ENCODE peak calls at places on chromosomes 11 and 22, in eight cellular contexts. K is body of pancreas, R is COR-L47, G is 8988T, T is substantia nigra, N is lower lobe of right lung, Q is NCI-H1436, O is HTR-8/SVneo. V is an unnamed sample.

GRCh38 chr11:3161720-3162409 is 3.2 kb downstream of the OSBPL5 start:
- DNase-seq in T (no peak), N (peak; percentile 24), G (peak; percentile 18), Q (no peak), K (no peak), R (no peak), O (no peak), V (no peak)

GRCh38 chr22:44537016-44537936 is 39.2 kb upstream of the RTL6 start:
- DNase-seq in T (no peak), G (no peak), R (no peak), O (no peak), K (no peak), N (no peak), Q (no peak), V (no peak)

GRCh38 chr22:21022507-21022906 is 7.5 kb downstream of the P2RX6 start:
- DNase-seq in T (no peak), N (no peak), O (no peak), G (no peak), R (no peak), Q (no peak), K (no peak), V (no peak)

GRCh38 chr11:20042717-20043392 is 117.4 kb downstream of the DBX1 start:
- DNase-seq in O (no peak), R (no peak), G (no peak), Q (no peak), T (no peak), N (no peak), K (no peak), V (no peak)

GRCh38 chr11:7967097-7967496 is 1.9 kb upstream of the NLRP10 start:
- DNase-seq in T (no peak), G (no peak), R (no peak), O (no peak), K (no peak), N (no peak), Q (no peak), V (no peak)

GRCh38 chr11:3192511-3193372 is 25.9 kb downstream of the MRGPRG start:
- DNase-seq in G (peak; percentile 23), T (no peak), R (no peak), Q (no peak), N (no peak), O (no peak), K (no peak), V (no peak)

GRCh38 chr11:58254936-58255335 is 13.1 kb downstream of the OR10W1 start:
- DNase-seq in O (no peak), T (no peak), R (no peak), K (no peak), N (no peak), G (no peak), Q (no peak), V (no peak)

GRCh38 chr11:124894606-124895430 is 2.8 kb downstream of the ROBO4 start:
- DNase-seq in K (no peak), T (no peak), R (no peak), G (no peak), O (no peak), N (no peak), Q (no peak), V (no peak)

GRCh38 chr11:18617688-18618340 is 16.3 kb downstream of the SPTY2D1 start:
- DNase-seq in N (no peak), K (no peak), R (no peak), O (no peak), Q (no peak), G (no peak), T (no peak), V (no peak)

GRCh38 chr11:27861706-27862430 is 161.6 kb upstream of the BDNF start:
- DNase-seq in R (no peak), G (no peak), K (no peak), Q (no peak), T (no peak), N (no peak), O (peak; percentile 40), V (no peak)

GRCh38 chr11:72751293-72752087 is 718 bp downstream of the ARAP1 start:
- DNase-seq in R (no peak), K (no peak), O (no peak), G (no peak), Q (no peak), T (no peak), N (no peak), V (no peak)

GRCh38 chr22:19984201-19984753 is 32.3 kb downstream of the ARVCF start:
- DNase-seq in R (no peak), O (peak; percentile 66), K (peak; percentile 55), G (peak; percentile 88), T (no peak), Q (no peak), N (no peak), V (no peak)

GRCh38 chr11:94673353-94673752 is 94.8 kb upstream of the AMOTL1 start:
- DNase-seq in K (no peak), O (no peak), R (no peak), T (no peak), Q (no peak), N (no peak), G (no peak), V (no peak)

GRCh38 chr11:134361241-134361640 is 29.5 kb downstream of the GLB1L2 start:
- DNase-seq in N (no peak), K (no peak), R (peak; percentile 63), T (no peak), O (no peak), G (no peak), Q (peak; percentile 17), V (no peak)

GRCh38 chr11:72041364-72042058 is 38.8 kb downstream of the NUMA1 start:
- DNase-seq in Q (peak; percentile 55), R (peak; percentile 57), G (peak; percentile 55), O (peak; percentile 49), K (peak; percentile 88), N (peak; percentile 79), T (peak; percentile 90), V (no peak)

GRCh38 chr22:35317680-35318290 is 18.1 kb downstream of the TOM1 start:
- DNase-seq in K (no peak), N (no peak), O (no peak), G (no peak), Q (no peak), T (no peak), R (no peak), V (no peak)

GRCh38 chr22:24102366-24103200 is 78.7 kb upstream of the SUSD2 start:
- DNase-seq in N (peak; percentile 30), K (no peak), R (no peak), O (no peak), Q (no peak), G (no peak), T (no peak), V (no peak)

GRCh38 chr11:120912504-120912903 is 111.4 kb upstream of the TBCEL start:
- DNase-seq in K (peak; percentile 16), G (peak; percentile 43), Q (no peak), T (no peak), R (no peak), N (no peak), O (peak; percentile 38), V (no peak)